ENCODE peak calls at places on chromosomes 1 and 21, in seven cellular contexts. U is mucosa of descending colon, Y is stomach, B is H1, D is BE2C, X is psoas muscle, T is A549. O is an unnamed sample.

GRCh38 chr1:62428351-62428750 is 8.5 kb upstream of the USP1 start:
- DNase-seq in D (no peak), T (no peak), B (no peak), U (no peak), X (no peak), Y (no peak), O (no peak)

GRCh38 chr1:114694540-114695310 is 621 bp downstream of the AMPD1 start:
- DNase-seq in X (no peak), D (no peak), B (no peak), Y (no peak), U (no peak), T (no peak), O (no peak)

GRCh38 chr1:168202941-168203654 is 22.7 kb upstream of the SFT2D2 start:
- DNase-seq in T (no peak), B (no peak), X (no peak), D (no peak), Y (no peak), U (no peak), O (no peak)

GRCh38 chr1:58398714-58399113 is 147.8 kb downstream of the OMA1 start:
- DNase-seq in B (no peak), T (no peak), D (no peak), X (no peak), Y (no peak), U (no peak), O (no peak)

GRCh38 chr21:44946254-44947041 is 6.6 kb downstream of the SLX9 start:
- DNase-seq in Y (no peak), T (no peak), D (peak; percentile 4), X (peak; percentile 50), B (no peak), U (no peak), O (no peak)

GRCh38 chr1:17599301-17600300 is 60.1 kb downstream of the ARHGEF10L start:
- DNase-seq in Y (no peak), X (no peak), T (no peak), D (no peak), B (no peak), U (no peak), O (no peak)

GRCh38 chr1:200153277-200154055 is 126.0 kb downstream of the NR5A2 start:
- DNase-seq in T (no peak), Y (no peak), X (no peak), B (no peak), U (no peak), D (no peak), O (peak; percentile 68)

GRCh38 chr1:207022996-207023679 is 9.4 kb downstream of the C1orf116 start:
- DNase-seq in U (no peak), B (no peak), Y (no peak), X (no peak), T (no peak), D (no peak), O (no peak)

GRCh38 chr1:112707217-112708001 is 482 bp upstream of the RHOC start:
- DNase-seq in U (peak; percentile 92), X (peak; percentile 93), D (peak; percentile 95), B (peak; percentile 74), Y (peak; percentile 89), T (peak; percentile 82), O (peak; percentile 79)

GRCh38 chr1:69791311-69791710 is 223.6 kb downstream of the LRRC7 start:
- DNase-seq in D (no peak), U (no peak), X (no peak), T (no peak), B (no peak), Y (no peak), O (no peak)

GRCh38 chr1:100036718-100037664 is 67.2 kb downstream of the SLC35A3 start:
- DNase-seq in B (no peak), Y (no peak), D (no peak), T (no peak), X (no peak), U (no peak), O (peak; percentile 22)

GRCh38 chr1:211579434-211580302 is 707 bp upstream of the SLC30A1 start:
- DNase-seq in Y (peak; percentile 83), D (peak; percentile 88), B (peak; percentile 21), T (peak; percentile 56), U (peak; percentile 93), X (no peak), O (peak; percentile 85)

GRCh38 chr1:211577826-211578639 is 928 bp downstream of the SLC30A1 start:
- DNase-seq in Y (peak; percentile 80), B (peak; percentile 53), D (peak; percentile 79), T (peak; percentile 84), U (peak; percentile 89), X (peak; percentile 84), O (peak; percentile 79)

GRCh38 chr1:211576717-211577116 is 2.2 kb downstream of the SLC30A1 start:
- DNase-seq in X (no peak), U (no peak), D (no peak), Y (no peak), T (no peak), B (no peak), O (no peak)

GRCh38 chr1:211578640-211579433 is at the start of gene SLC30A1:
- DNase-seq in U (peak; percentile 99), T (peak; percentile 99), D (peak; percentile 100), Y (peak; percentile 100), X (peak; percentile 99), B (peak; percentile 85), O (peak; percentile 99)

DNA sequence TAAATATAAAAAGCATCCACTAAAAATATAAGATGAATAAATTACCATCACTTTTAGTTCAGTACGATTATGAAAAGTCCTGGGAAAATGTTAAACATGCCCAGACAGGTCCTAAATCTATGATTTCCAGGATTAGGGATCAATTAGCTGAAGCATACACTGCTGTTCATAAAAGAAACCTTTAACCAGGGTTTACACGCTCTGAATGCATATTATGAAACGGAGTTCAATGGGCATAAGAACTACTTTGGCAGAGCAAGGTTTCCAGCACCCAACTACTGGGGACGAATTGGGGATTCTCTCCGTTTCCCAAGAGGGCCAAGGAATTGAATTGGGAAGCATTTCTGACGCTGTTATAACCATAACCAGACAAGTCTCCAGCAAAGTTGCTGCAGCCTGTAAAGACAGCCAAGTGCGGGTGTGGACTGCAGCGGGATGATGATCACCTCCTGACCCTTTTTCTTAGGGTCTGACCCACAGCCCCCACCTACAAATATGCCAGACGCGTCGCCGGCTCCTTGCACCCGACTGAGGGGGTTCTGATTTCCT is 1.6 kb downstream of the SLC30A1 start:
- DNase-seq in D (no peak), U (no peak), B (no peak), Y (no peak), T (no peak), X (no peak), O (no peak)
- H3K4me1 ChIP-seq in D (peaks cover 7% of the 10 kb centered on the region), U (peaks cover 9% of the 10 kb centered on the region), B (peaks cover 5% of the 10 kb centered on the region), Y (peaks cover 68% of the 10 kb centered on the region), T (peaks cover 43% of the 10 kb centered on the region), X (peaks cover 19% of the 10 kb centered on the region), O (peaks cover 35% of the 10 kb centered on the region)

GRCh38 chr1:197783510-197783948 is 8.2 kb upstream of the DENND1B start:
- DNase-seq in T (no peak), Y (no peak), U (no peak), B (no peak), X (no peak), D (no peak), O (no peak)
- H3K4me3 ChIP-seq in T (no peak overlapping the region), Y (no peak overlapping the region), U (no peak overlapping the region), B (no peak overlapping the region), X (no peak overlapping the region), D (no peak overlapping the region), O (no peak overlapping the region)

DNA sequence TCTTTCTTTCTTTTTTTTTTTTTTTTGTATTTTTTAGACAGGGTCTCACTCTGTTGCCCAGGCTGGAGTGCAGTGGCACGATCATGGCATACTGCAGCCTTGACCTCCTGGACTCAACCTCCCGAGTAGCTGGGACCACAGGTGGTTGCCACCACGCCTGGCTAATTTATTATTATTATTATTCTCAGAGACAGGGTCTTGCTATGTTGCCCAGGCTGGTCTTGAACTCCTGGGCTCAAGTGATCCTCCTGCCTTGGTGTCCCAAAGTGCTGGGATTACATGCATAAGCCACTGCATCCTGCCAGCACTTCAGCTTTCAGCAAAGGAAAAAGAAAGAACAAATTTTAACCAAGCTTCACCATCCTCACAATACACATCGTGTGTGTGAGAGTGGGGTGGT is 97.9 kb upstream of the SERBP1 start:
- DNase-seq in X (no peak), Y (no peak), D (no peak), T (no peak), U (no peak), B (no peak), O (no peak)
- TF ChIP-seq CTCF in X (no peak), Y (no peak), D (no peak), T (no peak), U (no peak), B (no peak), O (no peak)

GRCh38 chr1:43345119-43345518 is 7.5 kb downstream of the MPL start:
- DNase-seq in Y (no peak), U (no peak), B (no peak), X (no peak), T (no peak), D (no peak), O (no peak)
- H3K4me1 ChIP-seq in Y (peaks cover 39% of the 10 kb centered on the region), U (peaks cover 2% of the 10 kb centered on the region), B (peaks cover 2% of the 10 kb centered on the region), X (peaks cover 4% of the 10 kb centered on the region), T (peaks cover 9% of the 10 kb centered on the region), D (no peaks in the 10 kb centered on the region), O (peaks cover 12% of the 10 kb centered on the region)

GRCh38 chr1:246651012-246651411 is 73.2 kb upstream of the SCCPDH start:
- DNase-seq in X (no peak), D (no peak), B (no peak), T (no peak), U (no peak), Y (no peak), O (no peak)
- H3K4me3 ChIP-seq in X (no peak overlapping the region), D (peak overlapping the region; percentile 18), B (no peak overlapping the region), T (no peak overlapping the region), U (no peak overlapping the region), Y (no peak overlapping the region), O (peak overlapping the region; percentile 21)

GRCh38 chr1:220682901-220683576 is 7.1 kb upstream of the C1orf115 start:
- DNase-seq in U (no peak), T (no peak), B (no peak), X (no peak), Y (no peak), D (no peak), O (no peak)

GRCh38 chr1:220687809-220688208 is 2.4 kb upstream of the C1orf115 start:
- DNase-seq in U (no peak), D (no peak), B (no peak), T (no peak), Y (no peak), X (no peak), O (no peak)

GRCh38 chr1:220684890-220685289 is 5.3 kb upstream of the C1orf115 start:
- DNase-seq in B (no peak), U (no peak), D (no peak), Y (no peak), T (no peak), X (no peak), O (no peak)

GRCh38 chr1:220689696-220690095 is 467 bp upstream of the C1orf115 start:
- DNase-seq in T (no peak), U (no peak), Y (no peak), D (no peak), B (no peak), X (no peak), O (no peak)

GRCh38 chr1:220685879-220686278 is 4.3 kb upstream of the C1orf115 start:
- DNase-seq in D (no peak), U (no peak), X (no peak), B (no peak), Y (no peak), T (peak; percentile 40), O (no peak)
- TF ChIP-seq CTCF in D (no peak), U (no peak), X (no peak), B (peak; percentile 52), Y (no peak), T (no peak), O (no peak)